ENCODE peak calls at places on chromosomes 12 and 14, in six cellular contexts. U, J, Y, P, D and X are unnamed samples.

GRCh38 chr14:58258156-58258555 is 13.5 kb downstream of the PSMA3 start:
- DNase-seq in Y (no peak), D (no peak), J (no peak), U (no peak), P (no peak), X (no peak)

GRCh38 chr12:80413462-80413861 is 30.6 kb upstream of the PTPRQ start:
- DNase-seq in J (no peak), P (no peak), U (no peak), D (no peak), Y (no peak), X (no peak)

GRCh38 chr12:26135010-26135420 is 10.2 kb upstream of the BHLHE41 start:
- DNase-seq in P (peak; percentile 100), D (no peak), U (peak; percentile 98), J (no peak), Y (no peak), X (no peak)

GRCh38 chr12:65319680-65320193 is 41.3 kb downstream of the MSRB3 start:
- DNase-seq in D (no peak), P (no peak), J (no peak), Y (no peak), U (no peak), X (no peak)

GRCh38 chr12:98572010-98572409 is 21.5 kb upstream of the SLC25A3 start:
- DNase-seq in P (no peak), Y (no peak), D (no peak), U (no peak), J (no peak), X (no peak)

GRCh38 chr14:98189521-98189920 is 1082.5 kb downstream of the BCL11B start:
- DNase-seq in D (no peak), U (no peak), Y (no peak), P (no peak), J (peak; percentile 12), X (no peak)

GRCh38 chr14:99268776-99269510 is 3.1 kb downstream of the BCL11B start:
- DNase-seq in U (no peak), Y (no peak), P (no peak), D (no peak), J (peak; percentile 51), X (no peak)

GRCh38 chr12:110498984-110499706 is 2.8 kb downstream of the VPS29 start:
- DNase-seq in P (no peak), U (no peak), J (no peak), D (peak; percentile 81), Y (no peak), X (no peak)

GRCh38 chr14:49303952-49304516 is 282.1 kb downstream of the RPS29 start:
- DNase-seq in J (no peak), P (peak; percentile 42), U (no peak), Y (no peak), D (no peak), X (no peak)

GRCh38 chr14:92677955-92678354 is 70.5 kb downstream of the LGMN start:
- DNase-seq in U (no peak), P (no peak), D (no peak), J (no peak), Y (no peak), X (peak; percentile 11)

GRCh38 chr14:78227466-78228077 is 57.4 kb downstream of the NRXN3 start:
- DNase-seq in Y (no peak), D (no peak), P (no peak), J (no peak), U (peak; percentile 0), X (no peak)

GRCh38 chr14:68074765-68075381 is 255.3 kb downstream of the RAD51B start:
- DNase-seq in Y (no peak), U (no peak), P (no peak), D (no peak), J (no peak), X (no peak)

GRCh38 chr14:23551266-23552028 is at the start of gene ZFHX2:
- DNase-seq in P (peak; percentile 77), Y (peak; percentile 95), D (peak; percentile 48), J (peak; percentile 97), U (peak; percentile 19), X (peak; percentile 93)

GRCh38 chr12:79370021-79370420 is 320.7 kb downstream of the PAWR start:
- DNase-seq in D (no peak), J (no peak), U (no peak), Y (no peak), P (no peak), X (no peak)

GRCh38 chr12:106631150-106631549 is 48.3 kb downstream of the RFX4 start:
- DNase-seq in P (no peak), Y (no peak), J (no peak), D (no peak), U (no peak), X (no peak)

GRCh38 chr12:12336049-12336411 is 14.0 kb downstream of the MANSC1 start:
- DNase-seq in J (no peak), Y (no peak), P (no peak), D (no peak), U (no peak), X (peak; percentile 52)

GRCh38 chr14:59020382-59020781 is 168.1 kb upstream of the DAAM1 start:
- DNase-seq in J (peak; percentile 34), Y (no peak), U (no peak), D (peak; percentile 2), P (peak; percentile 17), X (no peak)

GRCh38 chr12:132698336-132698735 is 10.9 kb downstream of the PXMP2 start:
- DNase-seq in U (no peak), J (no peak), P (no peak), Y (no peak), D (peak; percentile 34), X (no peak)

GRCh38 chr14:74620923-74621322 is 8.9 kb upstream of the LTBP2 start:
- DNase-seq in J (no peak), U (no peak), D (no peak), P (no peak), Y (no peak), X (no peak)

GRCh38 chr14:88488081-88488480 is 66.7 kb downstream of the PTPN21 start:
- DNase-seq in P (peak; percentile 91), U (no peak), D (no peak), J (no peak), Y (no peak), X (no peak)

GRCh38 chr14:55333785-55334485 is 62.7 kb downstream of the FBXO34 start:
- DNase-seq in U (no peak), P (no peak), Y (no peak), J (no peak), D (no peak), X (no peak)

GRCh38 chr12:89140580-89141236 is 211.6 kb downstream of the DUSP6 start:
- DNase-seq in D (no peak), Y (no peak), U (no peak), P (no peak), J (peak; percentile 26), X (no peak)

GRCh38 chr12:124745891-124746570 is 117.6 kb downstream of the SCARB1 start:
- DNase-seq in U (no peak), P (peak; percentile 96), Y (peak; percentile 89), J (peak; percentile 91), D (no peak), X (peak; percentile 92)

GRCh38 chr12:92363295-92364146 is 217.9 kb upstream of the BTG1 start:
- DNase-seq in J (peak; percentile 23), D (no peak), Y (peak; percentile 81), U (no peak), P (no peak), X (peak; percentile 49)

GRCh38 chr12:56836317-56836716 is 73.2 kb downstream of the HSD17B6 start:
- DNase-seq in D (no peak), J (peak; percentile 49), Y (no peak), U (peak; percentile 74), P (peak; percentile 79), X (no peak)

GRCh38 chr12:219891-220352 is 6.0 kb upstream of the SLC6A12 start:
- DNase-seq in D (peak; percentile 60), P (peak; percentile 90), J (peak; percentile 59), Y (peak; percentile 88), U (no peak), X (peak; percentile 83)

GRCh38 chr12:26138860-26139259 is 14.0 kb upstream of the BHLHE41 start:
- DNase-seq in Y (no peak), J (no peak), P (no peak), U (no peak), D (no peak), X (no peak)

GRCh38 chr12:124228050-124228711 is 66.7 kb upstream of the RFLNA start:
- DNase-seq in P (no peak), U (no peak), Y (no peak), D (no peak), J (no peak), X (no peak)

GRCh38 chr14:105486974-105487448 is 325 bp downstream of the CRIP1 start:
- DNase-seq in P (peak; percentile 38), D (no peak), Y (peak; percentile 90), J (no peak), U (no peak), X (no peak)

GRCh38 chr12:127083028-127083949 is 1183.7 kb upstream of the TMEM132C start:
- DNase-seq in Y (no peak), P (peak; percentile 9), D (peak; percentile 35), J (peak; percentile 2), U (peak; percentile 49), X (no peak)

GRCh38 chr14:101825797-101826196 is 64.3 kb downstream of the PPP2R5C start:
- DNase-seq in U (no peak), Y (no peak), J (no peak), P (no peak), D (no peak), X (no peak)

GRCh38 chr12:48105321-48105866 is 485 bp downstream of the SENP1 start:
- DNase-seq in J (peak; percentile 18), D (peak; percentile 17), U (no peak), P (no peak), Y (no peak), X (no peak)

GRCh38 chr12:7832059-7832696 is 40.5 kb downstream of the SLC2A14 start:
- DNase-seq in J (peak; percentile 86), Y (no peak), P (no peak), D (peak; percentile 83), U (no peak), X (no peak)

GRCh38 chr12:14950421-14950820 is 11.0 kb downstream of the ARHGDIB start:
- DNase-seq in J (no peak), P (no peak), Y (no peak), D (no peak), U (no peak), X (no peak)